ENCODE peak calls at places on chromosome 19, in six cellular contexts. W, G, N, L, E and Y are unnamed samples.

GRCh38 chr19:38831142-38831605 is 420 bp downstream of the ECH1 start:
- DNase-seq in W (peak), G (peak), N (peak), L (peak), E (peak), Y (peak)

GRCh38 chr19:53520547-53521372 is 17.2 kb upstream of the ZNF331 start:
- DNase-seq in W (peak), G (peak), N (peak), L (peak), E (peak), Y (peak)

GRCh38 chr19:49067554-49067953 is 2.9 kb upstream of the NTF4 start:
- DNase-seq in W (no peak), G (no peak), N (no peak), L (no peak), E (no peak), Y (no peak)

GRCh38 chr19:54317108-54317964 is 4.4 kb upstream of the LILRA5 start:
- DNase-seq in W (no peak), G (no peak), N (no peak), L (no peak), E (no peak), Y (no peak)

GRCh38 chr19:49432141-49433073 is 7.2 kb downstream of the GFY start:
- DNase-seq in W (no peak), G (no peak), N (peak), L (no peak), E (no peak), Y (peak)

GRCh38 chr19:42024622-42025111 is 30.6 kb upstream of the ATP1A3 start:
- DNase-seq in W (no peak), G (peak), N (peak), L (peak), E (peak), Y (no peak)

GRCh38 chr19:823565-824121 is 1.9 kb upstream of the PLPPR3 start:
- DNase-seq in W (no peak), G (no peak), N (peak), L (no peak), E (no peak), Y (no peak)

GRCh38 chr19:55546822-55547614 is 1.7 kb upstream of the SBK3 start:
- DNase-seq in W (peak), G (peak), N (peak), L (peak), E (peak), Y (no peak)

GRCh38 chr19:4896372-4896771 is 6.3 kb downstream of the ARRDC5 start:
- DNase-seq in W (no peak), G (no peak), N (no peak), L (peak), E (no peak), Y (no peak)

GRCh38 chr19:44813331-44814131 is 4.6 kb downstream of the BCAM start:
- DNase-seq in W (no peak), G (no peak), N (no peak), L (no peak), E (no peak), Y (no peak)

GRCh38 chr19:1942934-1943555 is 2.1 kb downstream of the CSNK1G2 start:
- DNase-seq in W (no peak), G (no peak), N (no peak), L (no peak), E (no peak), Y (peak)

GRCh38 chr19:1942078-1942933 is 1.3 kb downstream of the CSNK1G2 start:
- DNase-seq in W (no peak), G (peak), N (peak), L (peak), E (peak), Y (peak)

GRCh38 chr19:1944916-1945561 is 4.1 kb downstream of the CSNK1G2 start:
- DNase-seq in W (no peak), G (no peak), N (no peak), L (no peak), E (no peak), Y (no peak)

GRCh38 chr19:1944088-1944915 is 3.3 kb downstream of the CSNK1G2 start:
- DNase-seq in W (no peak), G (no peak), N (peak), L (no peak), E (peak), Y (no peak)

DNA sequence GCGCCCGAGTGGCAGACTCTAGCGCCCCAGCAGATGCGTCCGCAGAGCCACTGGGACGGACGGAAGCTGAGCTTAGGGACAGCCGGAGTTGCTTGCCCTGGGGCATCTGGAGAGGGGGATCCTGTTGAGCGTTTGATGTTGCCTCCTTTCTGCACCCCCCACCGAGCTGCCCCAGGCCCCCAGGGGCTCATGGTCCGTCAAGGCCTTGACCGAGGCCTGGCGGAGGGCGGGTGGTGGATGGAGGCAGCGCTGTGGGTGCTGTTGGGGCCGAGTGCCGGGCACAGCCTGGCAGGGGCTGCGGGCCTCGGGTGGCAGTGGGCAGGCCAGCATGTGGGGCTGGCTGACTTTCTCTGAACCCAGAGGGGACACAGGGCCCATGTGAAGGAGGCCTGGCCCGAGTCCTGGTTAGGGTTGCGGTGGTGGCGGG is 2.7 kb downstream of the CSNK1G2 start:
- DNase-seq in W (no peak), G (no peak), N (no peak), L (no peak), E (peak), Y (no peak)
- H3K4me3 ChIP-seq in W (no peak), G (no peak), N (no peak), L (no peak), E (no peak), Y (peak)

GRCh38 chr19:34145741-34146202 is 26.5 kb upstream of the LSM14A start:
- DNase-seq in W (no peak), G (no peak), N (peak), L (peak), E (no peak), Y (peak)
- TF ChIP-seq CTCF in W (peak), G (peak), N (peak), L (peak), E (peak), Y (peak)

DNA sequence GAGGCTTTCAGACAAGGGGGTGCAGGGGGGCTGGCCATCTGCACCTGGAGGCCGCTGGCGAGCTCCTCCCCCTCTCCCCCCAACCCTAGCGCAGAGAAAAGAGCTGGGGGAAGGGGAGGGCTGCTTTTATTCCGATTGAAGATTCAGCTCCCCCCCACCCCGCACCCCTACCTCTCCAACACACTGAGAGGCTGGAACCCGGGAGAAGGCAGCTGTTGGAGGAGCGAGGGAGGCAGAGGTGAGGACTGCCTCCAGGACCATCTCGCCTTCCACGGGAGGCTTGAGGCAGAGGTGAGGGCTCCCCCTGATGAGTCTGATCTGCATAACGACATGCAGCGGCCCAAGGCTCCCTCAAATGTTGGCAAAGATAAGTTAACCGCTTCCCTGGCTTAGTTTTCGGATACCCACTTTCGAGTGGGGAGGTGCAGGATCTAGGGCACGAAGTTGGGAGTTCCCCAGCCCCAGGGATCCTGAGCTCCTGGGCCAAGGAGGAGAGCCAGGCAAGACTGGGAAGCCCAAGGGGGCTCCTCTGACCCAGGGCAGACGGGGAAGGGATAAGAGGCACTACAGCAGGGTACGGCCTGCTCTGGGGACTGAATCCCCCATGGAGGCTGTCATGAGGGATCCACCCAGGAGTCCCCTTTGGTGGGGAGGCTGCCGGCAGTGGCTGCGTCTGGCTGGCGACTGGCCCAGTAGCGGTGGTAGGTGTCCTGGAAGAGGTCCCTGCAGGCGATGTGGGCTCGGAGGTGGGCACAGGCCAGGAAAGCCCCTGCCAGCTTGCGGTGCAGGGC is 1.2 kb upstream of the NUMBL start:
- DNase-seq in W (no peak), G (no peak), N (no peak), L (no peak), E (no peak), Y (no peak)
- H3K4me3 ChIP-seq in W (peak), G (peak), N (peak), L (no peak), E (peak), Y (no peak)

DNA sequence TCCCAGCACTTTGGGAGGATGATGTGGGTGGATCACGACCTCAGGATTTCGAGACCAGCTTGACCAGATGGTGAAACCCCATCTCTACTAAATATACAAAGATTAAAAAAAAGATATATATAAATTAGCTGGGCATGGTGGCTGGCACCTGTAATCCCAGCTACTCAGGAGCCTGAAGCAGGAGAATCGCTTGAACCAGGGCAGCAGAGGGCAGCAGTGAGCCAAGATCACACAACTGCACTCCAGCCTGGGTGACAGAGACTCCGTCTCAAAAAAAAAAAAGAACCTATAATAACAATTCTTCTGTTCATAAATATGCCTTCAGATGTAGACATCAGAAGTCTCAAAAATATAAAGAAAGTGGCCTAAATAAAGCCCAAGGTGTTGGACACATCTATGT is 7.6 kb downstream of the ZNF737 start:
- DNase-seq in W (no peak), G (no peak), N (no peak), L (no peak), E (no peak), Y (no peak)
- TF ChIP-seq CTCF in W (no peak), G (peak), N (peak), L (no peak), E (no peak), Y (no peak)

GRCh38 chr19:12802267-12803106 is 618 bp downstream of the THSD8 start:
- DNase-seq in W (no peak), G (no peak), N (no peak), L (no peak), E (no peak), Y (no peak)

GRCh38 chr19:12800344-12800732 is 1.3 kb downstream of the PRDX2 start:
- DNase-seq in W (no peak), G (no peak), N (no peak), L (no peak), E (no peak), Y (no peak)

GRCh38 chr19:12800873-12801465 is 631 bp downstream of the PRDX2 start:
- DNase-seq in W (no peak), G (no peak), N (no peak), L (no peak), E (no peak), Y (no peak)

GRCh38 chr19:12799723-12800343 is 1.8 kb downstream of the PRDX2 start:
- DNase-seq in W (no peak), G (no peak), N (no peak), L (no peak), E (no peak), Y (no peak)

GRCh38 chr19:12801466-12802266 is at the start of the genes PRDX2 and THSD8:
- DNase-seq in W (no peak), G (peak), N (peak), L (peak), E (peak), Y (peak)
- H3K4me3 ChIP-seq in W (peak), G (peak), N (peak), L (peak), E (peak), Y (peak)

GRCh38 chr19:47792616-47793015 is 11.7 kb downstream of the TPRX1 start:
- DNase-seq in W (no peak), G (no peak), N (no peak), L (no peak), E (no peak), Y (no peak)

GRCh38 chr19:47797996-47798903 is 6.1 kb downstream of the TPRX1 start:
- DNase-seq in W (no peak), G (no peak), N (no peak), L (no peak), E (no peak), Y (no peak)

GRCh38 chr19:47790398-47790814 is 11.9 kb downstream of the SELENOW start:
- DNase-seq in W (peak), G (peak), N (peak), L (peak), E (peak), Y (peak)

GRCh38 chr19:47796785-47797184 is 7.6 kb downstream of the TPRX1 start:
- DNase-seq in W (no peak), G (no peak), N (no peak), L (no peak), E (no peak), Y (no peak)

GRCh38 chr19:47794526-47794925 is 9.8 kb downstream of the TPRX1 start:
- DNase-seq in W (no peak), G (no peak), N (no peak), L (no peak), E (no peak), Y (no peak)
- TF ChIP-seq CTCF in W (no peak), G (no peak), N (no peak), L (no peak), E (no peak), Y (no peak)

GRCh38 chr19:46546194-46546896 is 50.7 kb upstream of the PNMA8B start:
- DNase-seq in W (no peak), G (no peak), N (peak), L (peak), E (no peak), Y (no peak)
- H3K4me3 ChIP-seq in W (no peak), G (peak), N (peak), L (no peak), E (no peak), Y (no peak)